ENCODE peak calls at places on chromosomes 5 and 9, in ten cellular contexts. F, M, Y, T, J, E, I, K, C and A are unnamed samples.

GRCh38 chr9:36470891-36471290 is 70.8 kb upstream of the RNF38 start:
- DNase-seq in M (peak; percentile 40), F (no peak), T (peak; percentile 75), E (peak; percentile 65), I (no peak), C (peak; percentile 90), Y (peak; percentile 57), J (no peak), K (no peak), A (peak; percentile 74)

GRCh38 chr9:136856541-136857141 is 4.5 kb downstream of the MAMDC4 start:
- DNase-seq in M (no peak), Y (no peak), I (no peak), K (peak; percentile 52), C (no peak), T (no peak), F (no peak), E (no peak), J (no peak), A (no peak)

GRCh38 chr9:135924628-135925338 is 17.4 kb upstream of the CAMSAP1 start:
- DNase-seq in E (peak; percentile 34), F (no peak), J (no peak), Y (no peak), I (no peak), C (no peak), K (no peak), M (no peak), T (peak; percentile 33), A (no peak)

GRCh38 chr9:16637218-16637617 is 233.3 kb downstream of the BNC2 start:
- DNase-seq in I (no peak), E (no peak), C (no peak), K (no peak), T (no peak), J (no peak), F (peak; percentile 25), M (no peak), Y (no peak), A (no peak)

GRCh38 chr5:169280286-169280685 is 20.7 kb downstream of the SLIT3 start:
- DNase-seq in T (no peak), E (no peak), I (no peak), C (no peak), Y (no peak), M (no peak), J (no peak), K (no peak), F (no peak), A (no peak)

GRCh38 chr9:136054146-136054545 is 40.9 kb downstream of the NACC2 start:
- DNase-seq in J (no peak), K (no peak), Y (no peak), F (no peak), C (no peak), M (no peak), E (no peak), I (no peak), T (no peak), A (no peak)

GRCh38 chr5:113381791-113382190 is 53.0 kb downstream of the TSSK1B start:
- DNase-seq in F (no peak), I (no peak), T (no peak), K (no peak), Y (no peak), J (no peak), M (no peak), C (no peak), E (no peak), A (no peak)

GRCh38 chr9:107174441-107174840 is 108.6 kb upstream of the RAD23B start:
- DNase-seq in J (no peak), Y (no peak), M (no peak), K (no peak), F (no peak), C (no peak), E (no peak), T (no peak), I (no peak), A (no peak)

GRCh38 chr9:26975728-26976707 is 19.8 kb downstream of the IFT74 start:
- DNase-seq in K (peak; percentile 76), T (peak; percentile 20), M (no peak), J (no peak), F (peak; percentile 72), C (peak; percentile 53), E (no peak), Y (no peak), I (peak; percentile 27), A (peak; percentile 26)

GRCh38 chr5:1754531-1755220 is 45.0 kb downstream of the MRPL36 start:
- DNase-seq in Y (no peak), C (no peak), T (no peak), F (no peak), M (no peak), J (no peak), E (no peak), K (peak; percentile 34), I (peak; percentile 1), A (no peak)

GRCh38 chr5:173027905-173028304 is 28.2 kb upstream of the CREBRF start:
- DNase-seq in Y (no peak), M (no peak), K (no peak), C (no peak), J (no peak), E (no peak), F (no peak), T (no peak), I (no peak), A (no peak)

GRCh38 chr9:133203506-133204075 is 5.5 kb downstream of the OBP2B start:
- DNase-seq in K (no peak), C (no peak), F (no peak), I (no peak), E (no peak), Y (no peak), M (no peak), T (no peak), J (no peak), A (no peak)

GRCh38 chr5:38441730-38442573 is 114.5 kb downstream of the LIFR start:
- DNase-seq in Y (peak; percentile 66), E (peak; percentile 78), K (peak; percentile 89), C (peak; percentile 90), T (peak; percentile 86), J (peak; percentile 4), F (peak; percentile 92), M (peak; percentile 91), I (peak; percentile 91), A (peak; percentile 91)